ENCODE peak calls at places on chromosomes 6 and 20, in six cellular contexts. H, P, M, D, X and O are unnamed samples.

GRCh38 chr20:14761903-14762302 is 424.5 kb upstream of the FLRT3 start:
- DNase-seq in M (no peak), D (no peak), X (no peak), H (no peak), P (no peak), O (no peak)

GRCh38 chr6:87944541-87944954 is 103.1 kb upstream of the SPACA1 start:
- DNase-seq in P (no peak), M (no peak), D (no peak), X (no peak), H (no peak), O (peak; percentile 74)

GRCh38 chr20:56440346-56441007 is 27.9 kb upstream of the RTF2 start:
- DNase-seq in X (no peak), P (peak; percentile 64), M (no peak), H (peak; percentile 32), D (peak; percentile 38), O (no peak)

GRCh38 chr6:167683028-167683862 is 143.5 kb upstream of the AFDN start:
- DNase-seq in P (no peak), X (no peak), H (no peak), D (no peak), M (peak; percentile 27), O (peak; percentile 85)

GRCh38 chr20:59747671-59748515 is 143.6 kb downstream of the PHACTR3 start:
- DNase-seq in P (no peak), X (no peak), H (no peak), M (no peak), D (no peak), O (no peak)

GRCh38 chr6:19301980-19302379 is 535.2 kb upstream of the ID4 start:
- DNase-seq in M (no peak), H (no peak), X (peak; percentile 28), D (no peak), P (no peak), O (no peak)

GRCh38 chr20:11130554-11131166 is 456.9 kb upstream of the JAG1 start:
- DNase-seq in P (no peak), H (no peak), M (no peak), D (no peak), X (no peak), O (peak; percentile 11)

GRCh38 chr6:53672232-53672631 is 6.7 kb upstream of the KLHL31 start:
- DNase-seq in P (no peak), H (no peak), X (no peak), M (no peak), D (no peak), O (no peak)

GRCh38 chr6:147392917-147393625 is 115.4 kb upstream of the SAMD5 start:
- DNase-seq in H (no peak), M (no peak), P (no peak), D (no peak), X (no peak), O (no peak)

GRCh38 chr6:161135695-161136591 is 137.9 kb downstream of the AGPAT4 start:
- DNase-seq in H (no peak), M (no peak), X (no peak), D (no peak), P (no peak), O (no peak)

GRCh38 chr6:116126032-116126431 is at the start of gene COL10A1:
- DNase-seq in D (no peak), H (no peak), X (no peak), M (no peak), P (no peak), O (no peak)

GRCh38 chr20:32067234-32067821 is 15.3 kb downstream of the HCK start:
- DNase-seq in P (no peak), D (no peak), X (no peak), M (no peak), H (no peak), O (no peak)

GRCh38 chr6:74768738-74769137 is 437.1 kb downstream of the COL12A1 start:
- DNase-seq in M (no peak), X (no peak), D (no peak), P (no peak), H (no peak), O (no peak)

GRCh38 chr6:92008757-92009502 is 1410.4 kb downstream of the EPHA7 start:
- DNase-seq in D (no peak), P (no peak), M (no peak), X (no peak), H (no peak), O (no peak)

GRCh38 chr20:51001697-51002265 is 21.1 kb downstream of the KCNG1 start:
- DNase-seq in H (no peak), M (no peak), P (peak; percentile 25), D (no peak), X (no peak), O (no peak)

GRCh38 chr6:147508073-147508870 is at the start of gene SAMD5:
- DNase-seq in M (peak; percentile 53), P (peak; percentile 59), D (no peak), H (no peak), X (no peak), O (peak; percentile 88)

GRCh38 chr6:124960757-124961467 is 1.3 kb upstream of the RNF217 start:
- DNase-seq in P (no peak), D (no peak), H (no peak), M (no peak), X (no peak), O (no peak)

GRCh38 chr6:157999100-158000051 is 17.7 kb downstream of the SYNJ2 start:
- DNase-seq in H (no peak), P (no peak), X (peak; percentile 22), D (no peak), M (no peak), O (no peak)

GRCh38 chr6:2231438-2231837 is 14.0 kb downstream of the GMDS start:
- DNase-seq in H (no peak), X (no peak), P (no peak), D (no peak), M (no peak), O (no peak)